ENCODE peak calls at places on chromosomes 5 and 9, in eight cellular contexts. V, T, U, R, F, B, N and E are unnamed samples.
A peak's percentile ranks its signal among the peaks of the same experiment; 100 is the strongest.

GRCh38 chr5:172567294-172567693 is 73.8 kb upstream of the NEURL1B start:
- DNase-seq in R (no peak), T (no peak), B (no peak), N (no peak), U (no peak), V (no peak), F (no peak), E (no peak)

GRCh38 chr5:173925449-173926071 is 37.4 kb downstream of the CPEB4 start:
- DNase-seq in N (no peak), V (peak; percentile 55), R (no peak), F (peak; percentile 68), U (peak; percentile 33), T (peak; percentile 9), B (no peak), E (no peak)

GRCh38 chr5:122363623-122364022 is 51.6 kb downstream of the SNCAIP start:
- DNase-seq in F (no peak), R (no peak), B (no peak), N (no peak), U (no peak), V (no peak), T (no peak), E (no peak)

GRCh38 chr9:135085830-135086546 is 1.5 kb upstream of the OLFM1 start:
- DNase-seq in B (peak; percentile 74), F (peak; percentile 88), T (peak; percentile 90), U (peak; percentile 87), R (no peak), V (peak; percentile 76), N (peak; percentile 87), E (peak; percentile 76)

GRCh38 chr9:114097613-114098020 is 1.5 kb downstream of the KIF12 start:
- DNase-seq in B (no peak), R (no peak), N (no peak), V (peak; percentile 72), U (no peak), T (no peak), F (no peak), E (no peak)

GRCh38 chr5:72441094-72441723 is 66.0 kb downstream of the ZNF366 start:
- DNase-seq in T (no peak), B (no peak), F (no peak), V (no peak), R (no peak), N (no peak), U (no peak), E (no peak)

GRCh38 chr5:110333384-110333783 is 393.1 kb downstream of the TMEM232 start:
- DNase-seq in N (no peak), B (no peak), F (no peak), T (no peak), V (no peak), U (no peak), R (no peak), E (no peak)

GRCh38 chr5:168681556-168682183 is 102.5 kb upstream of the PANK3 start:
- DNase-seq in N (no peak), T (peak; percentile 18), U (no peak), F (no peak), R (no peak), B (peak; percentile 21), V (no peak), E (peak; percentile 90)

GRCh38 chr5:153400931-153401330 is 89.5 kb upstream of the GRIA1 start:
- DNase-seq in B (no peak), T (peak; percentile 3), F (peak; percentile 16), R (no peak), U (no peak), N (no peak), V (no peak), E (no peak)

GRCh38 chr5:39680213-39680612 is 255.4 kb upstream of the DAB2 start:
- DNase-seq in U (no peak), T (no peak), F (no peak), V (no peak), N (no peak), B (no peak), R (no peak), E (no peak)

GRCh38 chr9:96487949-96488348 is 38.0 kb downstream of the HABP4 start:
- DNase-seq in N (no peak), U (peak; percentile 17), F (no peak), V (no peak), R (no peak), T (no peak), B (no peak), E (peak; percentile 81)

GRCh38 chr5:35023531-35024178 is 24.1 kb downstream of the AGXT2 start:
- DNase-seq in T (no peak), R (no peak), F (no peak), B (no peak), V (no peak), N (no peak), U (no peak), E (peak; percentile 31)

GRCh38 chr5:78879541-78879940 is 105.6 kb downstream of the ARSB start:
- DNase-seq in R (no peak), F (no peak), U (no peak), V (no peak), T (no peak), N (no peak), B (no peak), E (no peak)

GRCh38 chr5:71576241-71576640 is 10.9 kb upstream of the MCCC2 start:
- DNase-seq in N (no peak), B (no peak), R (no peak), V (no peak), T (no peak), U (no peak), F (no peak), E (no peak)

GRCh38 chr5:2670856-2671404 is 80.5 kb downstream of the IRX2 start:
- DNase-seq in T (no peak), N (no peak), F (no peak), V (no peak), B (no peak), R (no peak), U (no peak), E (no peak)

GRCh38 chr9:4519604-4520003 is 29.3 kb downstream of the SLC1A1 start:
- DNase-seq in T (no peak), N (no peak), V (no peak), B (no peak), U (no peak), F (no peak), R (no peak), E (no peak)

GRCh38 chr5:14178671-14179211 is 35.6 kb downstream of the TRIO start:
- DNase-seq in B (no peak), U (no peak), N (no peak), F (no peak), T (peak; percentile 36), R (no peak), V (no peak), E (no peak)

GRCh38 chr9:121863931-121864330 is 212.5 kb downstream of the DAB2IP start:
- DNase-seq in T (no peak), V (no peak), U (no peak), F (no peak), N (no peak), B (no peak), R (no peak), E (no peak)

GRCh38 chr9:124764774-124765438 is 6.2 kb downstream of the NR6A1 start:
- DNase-seq in F (no peak), B (no peak), T (no peak), V (no peak), N (no peak), R (no peak), U (no peak), E (no peak)

GRCh38 chr9:105841562-105841961 is 147.2 kb downstream of the TMEM38B start:
- DNase-seq in F (no peak), N (no peak), T (no peak), B (no peak), V (no peak), U (no peak), R (no peak), E (no peak)

GRCh38 chr9:90975666-90976538 is 174.3 kb downstream of the SYK start:
- DNase-seq in B (no peak), U (no peak), N (no peak), V (no peak), R (no peak), F (no peak), T (no peak), E (no peak)

GRCh38 chr9:126170286-126170823 is 156.3 kb upstream of the MVB12B start:
- DNase-seq in F (no peak), N (no peak), T (no peak), V (no peak), B (no peak), R (no peak), U (no peak), E (no peak)

GRCh38 chr9:94668424-94668916 is 29.2 kb upstream of the FBP1 start:
- DNase-seq in V (no peak), N (no peak), F (no peak), T (no peak), B (no peak), R (no peak), U (no peak), E (no peak)

GRCh38 chr5:88452820-88453219 is 184.2 kb upstream of the TMEM161B start:
- DNase-seq in N (no peak), R (no peak), B (no peak), U (no peak), F (no peak), T (no peak), V (no peak), E (no peak)

GRCh38 chr9:87270241-87271234 is 227.1 kb upstream of the DAPK1 start:
- DNase-seq in B (no peak), T (no peak), F (no peak), N (no peak), U (no peak), V (no peak), R (no peak), E (no peak)

GRCh38 chr5:82987188-82987587 is 90.0 kb downstream of the TMEM167A start:
- DNase-seq in T (no peak), U (no peak), B (no peak), V (no peak), F (no peak), N (no peak), R (no peak), E (no peak)

GRCh38 chr5:178589180-178590140 is 733 bp downstream of the COL23A1 start:
- DNase-seq in N (peak; percentile 68), F (peak; percentile 35), U (no peak), B (no peak), V (no peak), T (peak; percentile 75), R (no peak), E (no peak)

GRCh38 chr9:130167927-130168326 is 4.3 kb upstream of the NCS1 start:
- DNase-seq in R (no peak), V (no peak), N (no peak), U (no peak), B (no peak), F (peak; percentile 1), T (no peak), E (no peak)

GRCh38 chr5:35785601-35786085 is 71.0 kb upstream of the IL7R start:
- DNase-seq in U (no peak), R (no peak), F (no peak), B (no peak), T (no peak), V (no peak), N (no peak), E (no peak)

GRCh38 chr9:91834740-91835139 is 115.3 kb downstream of the ROR2 start:
- DNase-seq in R (no peak), U (no peak), N (no peak), B (no peak), F (no peak), T (no peak), V (no peak), E (no peak)

GRCh38 chr5:66230551-66230950 is 86.5 kb downstream of the SREK1 start:
- DNase-seq in T (no peak), F (no peak), V (no peak), N (no peak), R (no peak), B (no peak), U (no peak), E (no peak)

GRCh38 chr5:1511651-1512540 is 11.9 kb downstream of the LPCAT1 start:
- DNase-seq in R (peak; percentile 19), V (peak; percentile 7), N (peak; percentile 40), F (peak; percentile 29), T (peak; percentile 92), B (peak; percentile 11), U (peak; percentile 8), E (peak; percentile 21)

GRCh38 chr5:67612961-67613360 is 416.4 kb upstream of the CD180 start:
- DNase-seq in F (no peak), R (no peak), T (no peak), N (no peak), B (no peak), U (no peak), V (no peak), E (no peak)